ENCODE peak calls at places on chromosomes 11 and 22, in eight cellular contexts. One of them, this sample, is unnamed.

GRCh38 chr11:73521621-73522020 is 76.3 kb downstream of the FAM168A start:
- DNase-seq in NCI-H82: no peak
- DNase-seq in D341Med: no peak
- DNase-seq in NCI-H460: no peak
- DNase-seq in MM.1S: no peak
- DNase-seq in mesenteric fat pad: no peak
- DNase-seq in Daoy: peak
- DNase-seq in osteocyte: no peak
- DNase-seq in this sample: no peak

GRCh38 chr11:115848080-115848479 is 343.9 kb upstream of the CADM1 start:
- DNase-seq in MM.1S: no peak
- DNase-seq in mesenteric fat pad: no peak
- DNase-seq in D341Med: no peak
- DNase-seq in Daoy: no peak
- DNase-seq in NCI-H460: no peak
- DNase-seq in NCI-H82: peak
- DNase-seq in osteocyte: no peak
- DNase-seq in this sample: peak

GRCh38 chr11:20035701-20036601 is 124.3 kb downstream of the DBX1 start:
- DNase-seq in D341Med: no peak
- DNase-seq in MM.1S: no peak
- DNase-seq in NCI-H460: peak
- DNase-seq in mesenteric fat pad: no peak
- DNase-seq in osteocyte: no peak
- DNase-seq in Daoy: peak
- DNase-seq in NCI-H82: no peak
- DNase-seq in this sample: no peak

GRCh38 chr22:22348127-22348814 is 103.7 kb downstream of the VPREB1 start:
- DNase-seq in MM.1S: peak
- DNase-seq in D341Med: no peak
- DNase-seq in mesenteric fat pad: no peak
- DNase-seq in NCI-H82: peak
- DNase-seq in Daoy: no peak
- DNase-seq in NCI-H460: no peak
- DNase-seq in osteocyte: no peak
- DNase-seq in this sample: peak

GRCh38 chr11:131486100-131486499 is 115.7 kb downstream of the NTM start:
- DNase-seq in MM.1S: no peak
- DNase-seq in osteocyte: no peak
- DNase-seq in NCI-H82: no peak
- DNase-seq in D341Med: no peak
- DNase-seq in mesenteric fat pad: no peak
- DNase-seq in Daoy: no peak
- DNase-seq in NCI-H460: no peak
- DNase-seq in this sample: peak

GRCh38 chr11:63686912-63687311 is 5.6 kb downstream of the RTN3 start:
- DNase-seq in MM.1S: no peak
- DNase-seq in NCI-H82: no peak
- DNase-seq in osteocyte: no peak
- DNase-seq in mesenteric fat pad: no peak
- DNase-seq in D341Med: no peak
- DNase-seq in Daoy: no peak
- DNase-seq in NCI-H460: no peak
- DNase-seq in this sample: no peak

GRCh38 chr11:43988040-43988793 is 45.8 kb downstream of the C11orf96 start:
- DNase-seq in mesenteric fat pad: no peak
- DNase-seq in osteocyte: no peak
- DNase-seq in Daoy: peak
- DNase-seq in D341Med: no peak
- DNase-seq in NCI-H460: no peak
- DNase-seq in MM.1S: no peak
- DNase-seq in NCI-H82: peak
- DNase-seq in this sample: no peak

GRCh38 chr22:46797355-46797754 is 34.9 kb downstream of the TBC1D22A start:
- DNase-seq in Daoy: no peak
- DNase-seq in NCI-H460: no peak
- DNase-seq in D341Med: no peak
- DNase-seq in NCI-H82: peak
- DNase-seq in MM.1S: no peak
- DNase-seq in mesenteric fat pad: no peak
- DNase-seq in osteocyte: peak
- DNase-seq in this sample: peak

GRCh38 chr11:59429924-59430516 is 3.8 kb upstream of the OR5A2 start:
- DNase-seq in osteocyte: no peak
- DNase-seq in NCI-H82: peak
- DNase-seq in mesenteric fat pad: no peak
- DNase-seq in D341Med: peak
- DNase-seq in NCI-H460: peak
- DNase-seq in MM.1S: peak
- DNase-seq in Daoy: peak
- DNase-seq in this sample: peak

GRCh38 chr11:4038973-4039372 is 55.6 kb upstream of the RRM1 start:
- DNase-seq in Daoy: no peak
- DNase-seq in osteocyte: no peak
- DNase-seq in mesenteric fat pad: no peak
- DNase-seq in NCI-H82: no peak
- DNase-seq in D341Med: no peak
- DNase-seq in NCI-H460: no peak
- DNase-seq in MM.1S: no peak
- DNase-seq in this sample: no peak

GRCh38 chr22:39318507-39319283 is 728 bp downstream of the RPL3 start:
- DNase-seq in D341Med: no peak
- DNase-seq in Daoy: no peak
- DNase-seq in mesenteric fat pad: no peak
- DNase-seq in NCI-H82: peak
- DNase-seq in MM.1S: peak
- DNase-seq in osteocyte: no peak
- DNase-seq in NCI-H460: no peak
- DNase-seq in this sample: peak